ENCODE peak calls at places on chromosome 16, in four cellular contexts. F is brain microvascular endothelial cell, U is cardiac fibroblast, O is omental fat pad. L is an unnamed sample.

GRCh38 chr16:84360170-84360569 is 8.2 kb upstream of the ATP2C2 start:
- DNase-seq in U (no peak), O (no peak), F (peak), L (no peak)

GRCh38 chr16:65274576-65274975 is 152.7 kb upstream of the CDH11 start:
- DNase-seq in U (no peak), O (no peak), F (peak), L (no peak)

GRCh38 chr16:48961546-48961945 is 320.1 kb downstream of the CBLN1 start:
- DNase-seq in O (no peak), F (no peak), U (no peak), L (no peak)

GRCh38 chr16:66207139-66207863 is 159.2 kb upstream of the CDH5 start:
- DNase-seq in F (no peak), U (peak), O (no peak), L (no peak)

GRCh38 chr16:17345043-17345442 is 125.7 kb downstream of the XYLT1 start:
- DNase-seq in U (peak), F (no peak), O (no peak), L (peak)

GRCh38 chr16:68400083-68400923 is 48.0 kb downstream of the SMPD3 start:
- DNase-seq in U (no peak), O (no peak), F (no peak), L (no peak)

GRCh38 chr16:70161350-70161749 is 12.2 kb upstream of the CLEC18C start:
- DNase-seq in F (no peak), O (no peak), U (no peak), L (no peak)

GRCh38 chr16:86308514-86308913 is 201.8 kb upstream of the FOXF1 start:
- DNase-seq in F (no peak), O (no peak), U (no peak), L (no peak)

GRCh38 chr16:76265434-76266045 is 11.7 kb upstream of the CNTNAP4 start:
- DNase-seq in O (no peak), U (peak), F (no peak), L (no peak)

GRCh38 chr16:15819046-15819445 is 37.8 kb downstream of the MYH11 start:
- DNase-seq in U (no peak), F (no peak), O (no peak), L (no peak)

GRCh38 chr16:16014329-16015224 is 65.2 kb downstream of the ABCC1 start:
- DNase-seq in F (no peak), O (no peak), U (peak), L (no peak)

GRCh38 chr16:75486666-75487313 is 8.5 kb downstream of the CHST6 start:
- DNase-seq in U (no peak), F (no peak), O (no peak), L (no peak)

GRCh38 chr16:21101631-21102420 is 48.8 kb downstream of the DNAH3 start:
- DNase-seq in O (no peak), U (peak), F (peak), L (no peak)
- TF ChIP-seq CTCF in O (no peak), U (peak), F (peak), L (no peak)

DNA sequence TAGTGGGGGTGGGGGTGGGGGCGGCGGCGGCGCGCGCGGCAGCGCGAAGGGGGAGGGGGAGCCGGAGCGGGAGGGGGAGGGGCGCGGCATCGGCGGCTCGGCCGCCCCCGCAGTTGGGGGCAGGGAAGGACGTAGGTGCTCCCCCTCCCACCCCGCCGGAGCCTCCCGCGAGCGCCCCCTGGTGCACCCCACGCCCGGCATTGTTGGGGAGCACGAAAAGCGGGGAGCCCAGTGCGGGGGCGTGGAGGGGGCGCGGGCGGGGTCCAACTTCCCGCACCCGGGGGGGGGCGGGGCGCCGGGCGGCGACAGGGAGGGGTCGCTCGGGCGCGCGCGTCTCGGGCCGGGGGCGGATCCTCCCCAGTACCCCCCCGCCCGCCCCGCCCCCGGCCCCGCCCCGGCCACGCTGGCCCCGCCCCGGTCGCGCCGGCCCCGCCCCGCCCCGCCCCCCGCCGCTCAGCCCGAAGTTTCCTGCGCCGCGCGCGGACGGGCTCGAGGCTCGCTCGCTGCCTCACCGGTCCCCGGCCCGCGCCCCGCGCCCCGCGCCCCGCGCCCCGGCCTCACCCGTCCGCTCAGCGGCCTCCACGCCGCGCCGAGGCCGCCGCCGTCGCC is at the start of gene CACNA1H:
- DNase-seq in O (no peak), F (no peak), U (no peak), L (peak)
- TF ChIP-seq CTCF in O (no peak), F (no peak), U (no peak), L (peak)

GRCh38 chr16:30369938-30370443 is 303 bp downstream of the TBC1D10B start:
- DNase-seq in O (no peak), U (no peak), F (no peak), L (no peak)
- TF ChIP-seq CTCF in O (no peak), U (no peak), F (no peak), L (no peak)

GRCh38 chr16:10942352-10943297 is at the start of gene DEXI:
- DNase-seq in F (peak), U (peak), O (peak), L (peak)
- TF ChIP-seq CTCF in F (peak), U (no peak), O (no peak), L (no peak)